ENCODE peak calls at places on chromosomes 13 and 19, in four cellular contexts. One of them, this sample, is unnamed.

GRCh38 chr19:9793051-9793591 is 24.6 kb upstream of the ZNF846 start:
- DNase-seq in choroid plexus epithelial cell: peak; percentile 65
- DNase-seq in activated naive CD4-positive, alpha-beta T cell treated with anti-CD3 and anti-CD28 coated beads, Interleukin-2, amount 10 ng/mL, durations not matched to agents 7 days and 5 days: peak; percentile 78
- DNase-seq in omental fat pad: peak; percentile 56
- DNase-seq in this sample: peak; percentile 59

GRCh38 chr13:45695198-45695730 is 6.9 kb upstream of the CBY2 start:
- DNase-seq in activated naive CD4-positive, alpha-beta T cell treated with anti-CD3 and anti-CD28 coated beads, Interleukin-2, amount 10 ng/mL, durations not matched to agents 7 days and 5 days: no peak
- DNase-seq in omental fat pad: no peak
- DNase-seq in choroid plexus epithelial cell: no peak
- DNase-seq in this sample: no peak

GRCh38 chr13:69618393-69618792 is 489.2 kb upstream of the ATXN8OS start:
- DNase-seq in omental fat pad: no peak
- DNase-seq in choroid plexus epithelial cell: no peak
- DNase-seq in activated naive CD4-positive, alpha-beta T cell treated with anti-CD3 and anti-CD28 coated beads, Interleukin-2, amount 10 ng/mL, durations not matched to agents 7 days and 5 days: no peak
- DNase-seq in this sample: no peak

GRCh38 chr13:24680258-24680920 is at the start of gene ATP12A:
- DNase-seq in omental fat pad: no peak
- DNase-seq in activated naive CD4-positive, alpha-beta T cell treated with anti-CD3 and anti-CD28 coated beads, Interleukin-2, amount 10 ng/mL, durations not matched to agents 7 days and 5 days: peak; percentile 40
- DNase-seq in choroid plexus epithelial cell: no peak
- DNase-seq in this sample: no peak

GRCh38 chr13:40145139-40145538 is 489.7 kb downstream of the COG6 start:
- DNase-seq in choroid plexus epithelial cell: no peak
- DNase-seq in omental fat pad: no peak
- DNase-seq in activated naive CD4-positive, alpha-beta T cell treated with anti-CD3 and anti-CD28 coated beads, Interleukin-2, amount 10 ng/mL, durations not matched to agents 7 days and 5 days: no peak
- DNase-seq in this sample: no peak

GRCh38 chr19:2567580-2567979 is 91.7 kb downstream of the GADD45B start:
- DNase-seq in omental fat pad: no peak
- DNase-seq in choroid plexus epithelial cell: no peak
- DNase-seq in activated naive CD4-positive, alpha-beta T cell treated with anti-CD3 and anti-CD28 coated beads, Interleukin-2, amount 10 ng/mL, durations not matched to agents 7 days and 5 days: peak; percentile 47
- DNase-seq in this sample: no peak

GRCh38 chr19:48770734-48771472 is 15.6 kb downstream of the FGF21 start:
- DNase-seq in omental fat pad: no peak
- DNase-seq in choroid plexus epithelial cell: no peak
- DNase-seq in activated naive CD4-positive, alpha-beta T cell treated with anti-CD3 and anti-CD28 coated beads, Interleukin-2, amount 10 ng/mL, durations not matched to agents 7 days and 5 days: no peak
- DNase-seq in this sample: no peak

GRCh38 chr13:102742506-102742905 is 31.1 kb downstream of the TEX30 start:
- DNase-seq in omental fat pad: no peak
- DNase-seq in activated naive CD4-positive, alpha-beta T cell treated with anti-CD3 and anti-CD28 coated beads, Interleukin-2, amount 10 ng/mL, durations not matched to agents 7 days and 5 days: no peak
- DNase-seq in choroid plexus epithelial cell: no peak
- DNase-seq in this sample: no peak

GRCh38 chr19:11708457-11708856 is 30.3 kb downstream of the ZNF823 start:
- DNase-seq in choroid plexus epithelial cell: no peak
- DNase-seq in activated naive CD4-positive, alpha-beta T cell treated with anti-CD3 and anti-CD28 coated beads, Interleukin-2, amount 10 ng/mL, durations not matched to agents 7 days and 5 days: no peak
- DNase-seq in omental fat pad: no peak
- DNase-seq in this sample: no peak

GRCh38 chr19:33473644-33474305 is 47.8 kb downstream of the PEPD start:
- DNase-seq in activated naive CD4-positive, alpha-beta T cell treated with anti-CD3 and anti-CD28 coated beads, Interleukin-2, amount 10 ng/mL, durations not matched to agents 7 days and 5 days: no peak
- DNase-seq in omental fat pad: no peak
- DNase-seq in choroid plexus epithelial cell: peak; percentile 29
- DNase-seq in this sample: no peak

GRCh38 chr13:22422712-22423111 is 751.8 kb downstream of the FGF9 start:
- DNase-seq in activated naive CD4-positive, alpha-beta T cell treated with anti-CD3 and anti-CD28 coated beads, Interleukin-2, amount 10 ng/mL, durations not matched to agents 7 days and 5 days: no peak
- DNase-seq in choroid plexus epithelial cell: no peak
- DNase-seq in omental fat pad: no peak
- DNase-seq in this sample: no peak

GRCh38 chr13:32036131-32036695 is 4.6 kb downstream of the FRY start:
- DNase-seq in omental fat pad: no peak
- DNase-seq in choroid plexus epithelial cell: no peak
- DNase-seq in activated naive CD4-positive, alpha-beta T cell treated with anti-CD3 and anti-CD28 coated beads, Interleukin-2, amount 10 ng/mL, durations not matched to agents 7 days and 5 days: no peak
- DNase-seq in this sample: no peak

GRCh38 chr19:13036366-13036976 is 41.2 kb downstream of the NFIX start:
- DNase-seq in choroid plexus epithelial cell: peak; percentile 30
- DNase-seq in omental fat pad: no peak
- DNase-seq in activated naive CD4-positive, alpha-beta T cell treated with anti-CD3 and anti-CD28 coated beads, Interleukin-2, amount 10 ng/mL, durations not matched to agents 7 days and 5 days: no peak
- DNase-seq in this sample: peak; percentile 71

GRCh38 chr19:15466851-15467733 is 2.7 kb upstream of the RASAL3 start:
- DNase-seq in omental fat pad: no peak
- DNase-seq in choroid plexus epithelial cell: peak; percentile 82
- DNase-seq in activated naive CD4-positive, alpha-beta T cell treated with anti-CD3 and anti-CD28 coated beads, Interleukin-2, amount 10 ng/mL, durations not matched to agents 7 days and 5 days: peak; percentile 77
- DNase-seq in this sample: no peak

This sample was measured in breast epithelium.